ENCODE peak calls at places on chromosomes 16 and 17, in nine cellular contexts. U, I, B, Q, P, X, L, Z and F are unnamed samples.

GRCh38 chr17:65173284-65173793 is 36.2 kb downstream of the RGS9 start:
- DNase-seq in U (peak; percentile 73), I (peak; percentile 88), B (no peak), Q (peak; percentile 53), P (peak; percentile 60), X (no peak), L (peak; percentile 55), Z (no peak), F (no peak)

GRCh38 chr17:38464251-38464722 is 36.0 kb downstream of the ARHGAP23 start:
- DNase-seq in U (no peak), I (peak; percentile 47), B (no peak), Q (no peak), P (no peak), X (no peak), L (no peak), Z (no peak), F (no peak)

GRCh38 chr17:40542562-40543411 is 22.5 kb downstream of the CCR7 start:
- DNase-seq in U (peak; percentile 76), I (peak; percentile 99), B (peak; percentile 99), Q (no peak), P (no peak), X (no peak), L (peak; percentile 38), Z (peak; percentile 93), F (no peak)

GRCh38 chr16:35142809-35143192 is 1683.4 kb downstream of the TP53TG3F start:
- DNase-seq in U (no peak), I (no peak), B (no peak), Q (no peak), P (no peak), X (no peak), L (no peak), Z (no peak), F (no peak)

GRCh38 chr17:50346313-50347086 is 574 bp downstream of the XYLT2 start:
- DNase-seq in U (peak; percentile 57), I (no peak), B (no peak), Q (no peak), P (no peak), X (no peak), L (peak; percentile 25), Z (no peak), F (no peak)

GRCh38 chr16:22624038-22624656 is 113.5 kb downstream of the NPIPB5 start:
- DNase-seq in U (no peak), I (no peak), B (no peak), Q (no peak), P (no peak), X (no peak), L (no peak), Z (no peak), F (no peak)

GRCh38 chr16:72241930-72242329 is 70.0 kb upstream of the PMFBP1 start:
- DNase-seq in U (peak; percentile 77), I (peak; percentile 77), B (peak; percentile 42), Q (no peak), P (no peak), X (no peak), L (no peak), Z (peak; percentile 12), F (no peak)

GRCh38 chr16:75710344-75710743 is 9.1 kb upstream of the DUXB start:
- DNase-seq in U (no peak), I (no peak), B (no peak), Q (no peak), P (no peak), X (no peak), L (no peak), Z (no peak), F (no peak)

GRCh38 chr17:46159686-46160085 is 33.5 kb downstream of the KANSL1 start:
- DNase-seq in U (peak; percentile 69), I (peak; percentile 56), B (no peak), Q (no peak), P (no peak), X (no peak), L (no peak), Z (no peak), F (no peak)

GRCh38 chr17:62064791-62065563 is at the start of gene MED13:
- DNase-seq in U (peak; percentile 63), I (peak; percentile 33), B (no peak), Q (peak; percentile 51), P (peak; percentile 25), X (peak; percentile 16), L (peak; percentile 59), Z (no peak), F (no peak)

GRCh38 chr16:30715777-30716445 is 16.9 kb downstream of the SRCAP start:
- DNase-seq in U (peak; percentile 87), I (peak; percentile 41), B (no peak), Q (no peak), P (peak; percentile 33), X (no peak), L (peak; percentile 12), Z (no peak), F (no peak)

GRCh38 chr17:50331085-50331791 is 14.7 kb upstream of the XYLT2 start:
- DNase-seq in U (peak; percentile 94), I (peak; percentile 81), B (peak; percentile 78), Q (no peak), P (no peak), X (no peak), L (no peak), Z (peak; percentile 58), F (no peak)

GRCh38 chr16:65657556-65657955 is 535.7 kb upstream of the CDH11 start:
- DNase-seq in U (peak; percentile 2), I (no peak), B (no peak), Q (no peak), P (no peak), X (no peak), L (no peak), Z (no peak), F (no peak)

GRCh38 chr16:17227278-17227677 is 243.5 kb downstream of the XYLT1 start:
- DNase-seq in U (no peak), I (no peak), B (no peak), Q (no peak), P (no peak), X (no peak), L (no peak), Z (no peak), F (no peak)

GRCh38 chr17:41679740-41680425 is 8.8 kb upstream of the EIF1 start:
- DNase-seq in U (no peak), I (no peak), B (no peak), Q (no peak), P (no peak), X (no peak), L (no peak), Z (no peak), F (no peak)

GRCh38 chr16:14955546-14956231 is 18.4 kb downstream of the NPIPA1 start:
- DNase-seq in U (no peak), I (no peak), B (no peak), Q (no peak), P (no peak), X (no peak), L (no peak), Z (no peak), F (no peak)

GRCh38 chr16:72879846-72880245 is 168.1 kb downstream of the ZFHX3 start:
- DNase-seq in U (no peak), I (no peak), B (no peak), Q (no peak), P (no peak), X (no peak), L (no peak), Z (no peak), F (no peak)

GRCh38 chr17:72407336-72408121 is 286.7 kb downstream of the SOX9 start:
- DNase-seq in U (peak; percentile 97), I (peak; percentile 94), B (peak; percentile 91), Q (no peak), P (no peak), X (peak; percentile 54), L (no peak), Z (peak; percentile 92), F (no peak)

GRCh38 chr16:1680361-1680760 is 2.3 kb downstream of the JPT2 start:
- DNase-seq in U (no peak), I (no peak), B (no peak), Q (no peak), P (no peak), X (no peak), L (no peak), Z (no peak), F (no peak)

GRCh38 chr17:19248923-19249574 is 11.9 kb downstream of the EPN2 start:
- DNase-seq in U (peak; percentile 92), I (peak; percentile 73), B (no peak), Q (no peak), P (no peak), X (no peak), L (no peak), Z (peak; percentile 47), F (no peak)

GRCh38 chr17:29379084-29379811 is 10.9 kb upstream of the TAOK1 start:
- DNase-seq in U (no peak), I (no peak), B (no peak), Q (no peak), P (no peak), X (no peak), L (no peak), Z (no peak), F (no peak)

GRCh38 chr17:50660042-50660886 is 25.6 kb downstream of the ABCC3 start:
- DNase-seq in U (peak; percentile 33), I (peak; percentile 51), B (no peak), Q (no peak), P (no peak), X (no peak), L (no peak), Z (no peak), F (no peak)

GRCh38 chr16:4767872-4768548 is 1.0 kb upstream of the ZNF500 start:
- DNase-seq in U (peak; percentile 36), I (peak; percentile 26), B (no peak), Q (no peak), P (no peak), X (no peak), L (no peak), Z (no peak), F (no peak)

GRCh38 chr16:50925758-50926357 is 184.0 kb downstream of the CYLD start:
- DNase-seq in U (peak; percentile 36), I (peak; percentile 1), B (no peak), Q (no peak), P (no peak), X (no peak), L (no peak), Z (no peak), F (no peak)

GRCh38 chr16:88533381-88533831 is 36.8 kb upstream of the ZC3H18 start:
- DNase-seq in U (peak; percentile 51), I (no peak), B (no peak), Q (no peak), P (no peak), X (no peak), L (no peak), Z (no peak), F (no peak)

GRCh38 chr17:38747385-38748328 is 479 bp downstream of the PCGF2 start:
- DNase-seq in U (peak; percentile 42), I (no peak), B (no peak), Q (no peak), P (no peak), X (no peak), L (no peak), Z (no peak), F (no peak)

GRCh38 chr17:43722269-43722619 is 36.3 kb downstream of the SOST start:
- DNase-seq in U (no peak), I (no peak), B (no peak), Q (no peak), P (no peak), X (no peak), L (no peak), Z (no peak), F (no peak)